ENCODE peak calls at places on chromosomes 6 and 20, in eight cellular contexts. O, F, V, Q, L, I, Y and D are unnamed samples.

GRCh38 chr6:95518630-95519227 is 58.6 kb upstream of the MANEA start:
- ATAC-seq in O (no peak), F (no peak), V (no peak), Q (no peak), L (no peak), I (no peak), Y (no peak), D (no peak)

GRCh38 chr20:40571625-40572024 is 117.4 kb downstream of the MAFB start:
- ATAC-seq in O (no peak), F (no peak), V (no peak), Q (no peak), L (peak; percentile 59), I (no peak), Y (no peak), D (peak; percentile 46)

GRCh38 chr20:59771506-59772372 is 161.7 kb downstream of the SYCP2 start:
- ATAC-seq in O (no peak), F (no peak), V (no peak), Q (no peak), L (peak; percentile 90), I (no peak), Y (peak; percentile 60), D (no peak)

GRCh38 chr20:57425150-57426013 is 34.2 kb downstream of the RBM38 start:
- ATAC-seq in O (no peak), F (no peak), V (no peak), Q (no peak), L (peak; percentile 16), I (peak; percentile 63), Y (no peak), D (no peak)

GRCh38 chr6:159695984-159696383 is 2.9 kb upstream of the SOD2 start:
- ATAC-seq in O (no peak), F (no peak), V (no peak), Q (no peak), L (no peak), I (no peak), Y (no peak), D (no peak)

GRCh38 chr20:53929974-53930650 is 140.3 kb downstream of the BCAS1 start:
- ATAC-seq in O (peak; percentile 76), F (peak; percentile 33), V (no peak), Q (peak; percentile 28), L (no peak), I (no peak), Y (no peak), D (no peak)

GRCh38 chr20:56628873-56629463 is at the start of gene TFAP2C:
- ATAC-seq in O (peak; percentile 51), F (peak; percentile 55), V (no peak), Q (peak; percentile 53), L (peak; percentile 92), I (peak; percentile 21), Y (peak; percentile 78), D (peak; percentile 72)

GRCh38 chr20:42432931-42433330 is 756.8 kb downstream of the PTPRT start:
- ATAC-seq in O (no peak), F (no peak), V (no peak), Q (no peak), L (peak; percentile 89), I (no peak), Y (peak; percentile 85), D (peak; percentile 85)

GRCh38 chr6:41097467-41098090 is 24.8 kb downstream of the NFYA start:
- ATAC-seq in O (no peak), F (no peak), V (no peak), Q (no peak), L (no peak), I (no peak), Y (no peak), D (no peak)

GRCh38 chr6:45803071-45803470 is 212.6 kb downstream of the CLIC5 start:
- ATAC-seq in O (no peak), F (no peak), V (no peak), Q (no peak), L (no peak), I (no peak), Y (no peak), D (no peak)

GRCh38 chr6:34981951-34982350 is 92.9 kb downstream of the ANKS1A start:
- ATAC-seq in O (no peak), F (no peak), V (no peak), Q (no peak), L (no peak), I (no peak), Y (no peak), D (no peak)

GRCh38 chr6:78530208-78530607 is 337.1 kb upstream of the IRAK1BP1 start:
- ATAC-seq in O (no peak), F (no peak), V (no peak), Q (no peak), L (no peak), I (peak; percentile 32), Y (no peak), D (no peak)

GRCh38 chr6:70673601-70674000 is 5.9 kb downstream of the SMAP1 start:
- ATAC-seq in O (peak; percentile 78), F (peak; percentile 79), V (no peak), Q (peak; percentile 72), L (no peak), I (peak; percentile 62), Y (no peak), D (no peak)

GRCh38 chr6:116034327-116034726 is 26.4 kb downstream of the FRK start:
- ATAC-seq in O (no peak), F (no peak), V (no peak), Q (no peak), L (peak; percentile 61), I (no peak), Y (no peak), D (no peak)

GRCh38 chr6:169803291-169803811 is 51.9 kb downstream of the ERMARD start:
- ATAC-seq in O (peak; percentile 34), F (peak; percentile 20), V (peak; percentile 40), Q (peak; percentile 56), L (no peak), I (no peak), Y (no peak), D (no peak)

GRCh38 chr6:43013020-43013842 is 515 bp downstream of the MEA1 start:
- ATAC-seq in O (peak; percentile 48), F (peak; percentile 23), V (peak; percentile 25), Q (peak; percentile 35), L (no peak), I (peak; percentile 10), Y (no peak), D (no peak)

GRCh38 chr20:52420805-52421204 is 229.2 kb upstream of the ZFP64 start:
- ATAC-seq in O (peak; percentile 77), F (no peak), V (no peak), Q (no peak), L (no peak), I (no peak), Y (no peak), D (no peak)